ENCODE peak calls at places on chromosomes 12 and 14, in four cellular contexts. R is mucosa of descending colon, H is body of pancreas, P is heart left ventricle. N is an unnamed sample. For H3K4me1, the result is how much of the 10 kb centered on the place peaks cover.

GRCh38 chr12:27711312-27711682 is 665 bp downstream of the MRPS35 start:
- DNase-seq in P (no peak), R (peak), H (no peak), N (no peak)

GRCh38 chr12:47735649-47736048 is 10.4 kb upstream of the ENDOU start:
- DNase-seq in P (no peak), H (no peak), R (no peak), N (no peak)

GRCh38 chr14:40053396-40053795 is 621.2 kb upstream of the FBXO33 start:
- DNase-seq in R (no peak), H (no peak), P (no peak), N (no peak)

GRCh38 chr14:91839754-91840153 is 27.6 kb downstream of the TC2N start:
- DNase-seq in H (no peak), P (no peak), R (no peak), N (no peak)

GRCh38 chr12:105920161-105920684 is 218.5 kb downstream of the NUAK1 start:
- DNase-seq in R (no peak), H (no peak), P (peak), N (peak)

GRCh38 chr12:116186482-116187157 is 90.9 kb downstream of the MED13L start:
- DNase-seq in R (no peak), P (no peak), H (no peak), N (no peak)

GRCh38 chr12:123150273-123150803 is 552 bp downstream of the PITPNM2 start:
- DNase-seq in H (peak), R (peak), P (peak), N (peak)

GRCh38 chr14:75645051-75645450 is 15.6 kb downstream of the ERG28 start:
- DNase-seq in P (no peak), H (no peak), R (no peak), N (no peak)

GRCh38 chr12:59393506-59393905 is 202.3 kb upstream of the SLC16A7 start:
- DNase-seq in P (no peak), H (no peak), R (no peak), N (no peak)

GRCh38 chr12:43550831-43551270 is 1.2 kb downstream of the ADAMTS20 start:
- DNase-seq in H (no peak), P (no peak), R (no peak), N (no peak)

GRCh38 chr12:128079-128478 is 61.5 kb downstream of the IQSEC3 start:
- DNase-seq in P (no peak), H (peak), R (peak), N (no peak)

GRCh38 chr14:100525615-100526014 is 61.6 kb downstream of the BEGAIN start:
- DNase-seq in H (no peak), R (no peak), P (no peak), N (no peak)

GRCh38 chr12:65740873-65741600 is 83.2 kb upstream of the HMGA2 start:
- DNase-seq in R (peak), H (peak), P (peak), N (peak)

GRCh38 chr14:26598081-26598671 is 343 bp upstream of the NOVA1 start:
- DNase-seq in H (peak), P (peak), R (peak), N (peak)

GRCh38 chr12:22543246-22544037 is 900 bp downstream of the C2CD5 start:
- DNase-seq in R (peak), P (peak), H (peak), N (peak)

GRCh38 chr14:102817942-102818940 is 41.0 kb downstream of the TRAF3 start:
- DNase-seq in R (no peak), H (no peak), P (no peak), N (no peak)

GRCh38 chr12:71746983-71747611 is 7.6 kb upstream of the RAB21 start:
- DNase-seq in P (peak), H (peak), R (peak), N (peak)

GRCh38 chr14:104422301-104423223 is 157.0 kb upstream of the C14orf180 start:
- DNase-seq in H (no peak), R (no peak), P (no peak), N (no peak)

GRCh38 chr12:68972570-68972969 is 39.6 kb upstream of the CPM start:
- DNase-seq in P (no peak), R (no peak), H (no peak), N (no peak)

GRCh38 chr12:115873416-115874082 is 403.9 kb downstream of the MED13L start:
- DNase-seq in H (no peak), P (no peak), R (no peak), N (no peak)

GRCh38 chr12:27101290-27101689 is 18.9 kb upstream of the C12orf71 start:
- DNase-seq in P (no peak), H (no peak), R (no peak), N (no peak)

GRCh38 chr12:100020370-100020769 is 35.6 kb upstream of the ANKS1B start:
- DNase-seq in P (no peak), H (no peak), R (no peak), N (no peak)

GRCh38 chr14:100438678-100439592 is 115.8 kb downstream of the SLC25A47 start:
- DNase-seq in P (no peak), R (peak), H (peak), N (no peak)

GRCh38 chr14:101131451-101131916 is 228.0 kb upstream of the RTL1 start:
- DNase-seq in R (no peak), H (no peak), P (no peak), N (no peak)

GRCh38 chr14:52399886-52400599 is 85.9 kb downstream of the PTGER2 start:
- DNase-seq in H (no peak), R (peak), P (no peak), N (no peak)

GRCh38 chr14:23174266-23174665 is 9.2 kb downstream of the SLC7A8 start:
- DNase-seq in R (no peak), H (no peak), P (no peak), N (no peak)

GRCh38 chr12:42810006-42810405 is 220.5 kb upstream of the PRICKLE1 start:
- DNase-seq in H (no peak), P (no peak), R (no peak), N (no peak)

GRCh38 chr12:124847675-124848074 is 16.0 kb downstream of the SCARB1 start:
- DNase-seq in P (no peak), H (no peak), R (no peak), N (no peak)

GRCh38 chr14:89720076-89720687 is 234.3 kb downstream of the EFCAB11 start:
- DNase-seq in H (no peak), R (no peak), P (no peak), N (no peak)

GRCh38 chr12:56877195-56878009 is 56.8 kb downstream of the SDR9C7 start:
- DNase-seq in P (no peak), R (no peak), H (no peak), N (no peak)

GRCh38 chr12:124481772-124482566 is 85.4 kb downstream of the NCOR2 start:
- DNase-seq in H (no peak), P (no peak), R (no peak), N (no peak)

GRCh38 chr12:100671396-100672074 is 98.1 kb downstream of the GAS2L3 start:
- DNase-seq in R (no peak), H (no peak), P (no peak), N (no peak)

GRCh38 chr14:33508663-33509062 is 442.2 kb downstream of the EGLN3 start:
- DNase-seq in R (no peak), H (no peak), P (no peak), N (no peak)

GRCh38 chr12:65828711-65829339 is 4.5 kb downstream of the HMGA2 start:
- DNase-seq in R (no peak), H (no peak), P (no peak), N (no peak)

GRCh38 chr12:9707864-9708808 is 24.8 kb downstream of the CLECL1 start:
- DNase-seq in R (peak), P (peak), H (peak), N (peak)

GRCh38 chr12:131845121-131845520 is 16.9 kb downstream of the MMP17 start:
- DNase-seq in P (no peak), R (no peak), H (no peak), N (no peak)

GRCh38 chr14:55628426-55628825 is 48.4 kb downstream of the KTN1 start:
- DNase-seq in H (no peak), R (no peak), P (no peak), N (no peak)

DNA sequence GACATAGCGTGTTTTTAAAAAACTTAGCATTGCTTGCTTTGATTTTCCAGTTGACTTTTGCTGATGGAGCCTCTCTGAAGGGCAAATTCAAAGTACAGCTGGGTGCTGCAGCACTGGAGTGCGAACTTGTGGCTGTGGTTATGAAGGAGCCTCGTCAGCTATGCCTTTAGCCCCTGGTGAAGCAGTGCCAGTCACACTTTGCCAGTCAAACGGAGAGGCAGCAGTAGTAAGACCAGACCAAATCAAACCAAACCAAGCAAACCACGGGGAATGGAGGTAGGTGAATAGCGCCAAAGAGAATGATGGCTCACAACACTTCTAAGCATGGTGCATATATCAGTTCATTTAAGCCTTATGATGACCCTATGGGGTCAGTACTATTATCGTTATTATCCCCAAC is 15.1 kb upstream of the SLC38A2 start:
- DNase-seq in R (no peak), H (no peak), P (no peak), N (no peak)
- H3K4me3 ChIP-seq in R (no peak), H (no peak), P (no peak), N (no peak)

GRCh38 chr14:37197421-37198272 is at the start of gene MIPOL1:
- DNase-seq in P (peak), R (peak), H (peak), N (peak)
- TF ChIP-seq CTCF in P (peak), R (no peak), H (no peak), N (peak)

GRCh38 chr14:78754059-78754458 is 583.9 kb downstream of the NRXN3 start:
- DNase-seq in R (no peak), H (no peak), P (no peak), N (no peak)

GRCh38 chr14:78758333-78758732 is 588.2 kb downstream of the NRXN3 start:
- DNase-seq in H (peak), R (peak), P (no peak), N (no peak)

GRCh38 chr14:78747809-78748208 is 577.6 kb downstream of the NRXN3 start:
- DNase-seq in P (no peak), H (no peak), R (no peak), N (no peak)

DNA sequence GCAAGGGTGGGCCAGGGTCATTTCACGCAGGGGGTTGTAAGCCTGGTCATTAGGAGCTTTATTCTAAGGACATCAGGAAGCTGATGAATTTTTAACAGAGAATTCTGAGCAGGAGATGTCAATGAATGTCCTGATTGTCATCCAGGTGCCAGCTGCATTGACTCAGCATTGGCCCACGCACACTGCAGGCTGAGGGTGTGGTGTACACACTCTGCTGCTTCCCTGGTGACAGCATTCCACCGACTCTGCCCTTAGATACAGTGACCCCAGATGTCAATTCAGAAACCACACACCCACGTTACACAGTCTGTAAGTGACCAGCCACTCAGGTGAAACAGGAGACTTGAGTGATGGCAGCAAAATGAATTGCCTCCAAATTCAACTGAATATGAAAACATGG is 582.6 kb downstream of the NRXN3 start:
- DNase-seq in H (peak), R (peak), P (no peak), N (no peak)
- H3K4me1 ChIP-seq in H (under half), R (under half), P (under half), N (under half)

GRCh38 chr12:118033902-118034301 is 17.4 kb downstream of the RFC5 start:
- DNase-seq in R (no peak), P (no peak), H (no peak), N (no peak)

GRCh38 chr12:118033331-118033730 is 16.8 kb downstream of the RFC5 start:
- DNase-seq in R (no peak), H (no peak), P (no peak), N (no peak)

GRCh38 chr12:118035194-118036041 is 18.9 kb downstream of the RFC5 start:
- DNase-seq in P (no peak), H (no peak), R (no peak), N (no peak)

GRCh38 chr12:118036672-118037411 is 20.3 kb downstream of the RFC5 start:
- DNase-seq in P (no peak), H (no peak), R (no peak), N (no peak)

GRCh38 chr12:118034429-118035193 is 18.1 kb downstream of the RFC5 start:
- DNase-seq in R (peak), P (no peak), H (peak), N (no peak)
- H3K4me3 ChIP-seq in R (no peak), P (no peak), H (no peak), N (no peak)

DNA sequence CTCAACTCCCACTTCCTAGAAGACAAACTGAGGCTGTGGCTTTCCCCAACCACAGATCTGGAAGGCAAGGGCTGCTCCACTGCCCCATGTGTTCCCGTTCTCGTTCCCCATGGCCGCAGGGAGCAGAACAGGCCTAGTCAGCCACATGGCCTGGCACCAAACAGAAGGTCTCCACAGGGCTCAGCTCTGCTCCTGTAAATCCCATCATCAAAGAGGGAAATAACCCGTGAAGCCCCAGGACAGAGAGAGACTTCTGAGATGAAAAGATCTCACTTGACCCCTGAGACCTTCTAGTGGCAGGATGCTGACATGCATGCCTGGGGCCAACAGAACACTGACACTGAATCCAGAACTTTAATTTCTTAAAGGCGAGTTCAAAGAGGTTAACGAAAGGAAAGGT is 68.9 kb downstream of the BCL11B start:
- DNase-seq in P (no peak), H (no peak), R (no peak), N (no peak)
- TF ChIP-seq CTCF in P (no peak), H (no peak), R (no peak), N (no peak)

GRCh38 chr12:3437986-3438385 is 53.0 kb upstream of the PRMT8 start:
- DNase-seq in P (no peak), R (no peak), H (no peak), N (no peak)
- H3K4me1 ChIP-seq in P (under half), R (under half), H (under half), N (under half)

GRCh38 chr14:90785474-90785873 is 30.8 kb downstream of the TTC7B start:
- DNase-seq in R (peak), H (peak), P (no peak), N (peak)
- H3K4me3 ChIP-seq in R (no peak), H (no peak), P (no peak), N (no peak)

GRCh38 chr14:85519661-85520305 is 10.2 kb upstream of the FLRT2 start:
- DNase-seq in P (no peak), H (no peak), R (no peak), N (no peak)
- TF ChIP-seq CTCF in P (no peak), H (no peak), R (no peak), N (no peak)

DNA sequence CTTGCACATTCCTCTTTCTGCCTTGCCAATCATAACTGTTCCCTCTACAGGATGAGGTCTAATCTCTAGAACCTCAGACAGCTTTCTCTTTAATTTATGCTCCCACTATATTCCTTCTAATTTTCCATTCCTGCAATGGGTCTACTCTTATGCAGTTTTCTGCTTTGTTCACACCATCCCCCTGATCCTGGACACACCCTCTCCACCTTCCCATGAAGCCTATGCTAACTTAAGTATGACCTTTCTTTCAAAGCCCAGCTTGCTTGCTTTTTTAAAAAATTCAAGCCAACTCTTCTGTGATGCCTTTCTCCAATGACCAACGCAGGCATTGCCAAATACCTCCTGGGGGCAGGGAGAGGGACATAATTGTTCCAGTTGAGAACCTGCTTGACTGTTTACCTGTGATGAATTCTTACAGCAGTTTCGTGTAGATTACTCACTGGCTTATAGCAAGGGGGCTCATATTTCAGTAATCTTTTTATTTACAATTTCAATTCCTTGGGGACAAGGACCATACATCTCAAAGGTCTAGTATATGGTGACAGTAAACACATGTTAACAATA is 7.8 kb downstream of the SLC38A1 start:
- DNase-seq in P (no peak), H (no peak), R (no peak), N (no peak)
- H3K4me1 ChIP-seq in P (under half), H (under half), R (under half), N (under half)

GRCh38 chr14:20655851-20656250 is 14.4 kb upstream of the OR6S1 start:
- DNase-seq in P (no peak), R (no peak), H (no peak), N (no peak)

GRCh38 chr14:20656274-20656673 is 14.8 kb upstream of the OR6S1 start:
- DNase-seq in R (no peak), H (no peak), P (no peak), N (no peak)

GRCh38 chr14:20658246-20658645 is 16.8 kb upstream of the OR6S1 start:
- DNase-seq in H (no peak), R (no peak), P (no peak), N (no peak)

GRCh38 chr14:20657216-20658211 is 16.0 kb upstream of the OR6S1 start:
- DNase-seq in R (no peak), P (no peak), H (no peak), N (no peak)

GRCh38 chr14:20652996-20653975 is 11.8 kb upstream of the OR6S1 start:
- DNase-seq in R (no peak), H (peak), P (no peak), N (no peak)
- H3K4me3 ChIP-seq in R (no peak), H (no peak), P (no peak), N (no peak)

N was measured in heart right ventricle.